ENCODE peak calls at places on chromosomes 12 and 14, in eight cellular contexts. One of them, this sample, is unnamed.

GRCh38 chr12:108567388-108567787 is 5.0 kb downstream of the ISCU start:
- DNase-seq in GM23338: no peak
- DNase-seq in SK-N-SH: no peak
- DNase-seq in HepG2: no peak
- DNase-seq in K562: no peak
- DNase-seq in HCT116: no peak
- DNase-seq in sigmoid colon: no peak
- DNase-seq in HL-60: no peak
- DNase-seq in this sample: no peak

GRCh38 chr14:28651148-28651547 is 115.4 kb upstream of the FOXG1 start:
- DNase-seq in HL-60: peak; percentile 17
- DNase-seq in GM23338: peak; percentile 32
- DNase-seq in HCT116: no peak
- DNase-seq in HepG2: no peak
- DNase-seq in sigmoid colon: no peak
- DNase-seq in K562: no peak
- DNase-seq in SK-N-SH: no peak
- DNase-seq in this sample: no peak

GRCh38 chr14:94062344-94062904 is 18.6 kb downstream of the DDX24 start:
- DNase-seq in GM23338: no peak
- DNase-seq in SK-N-SH: no peak
- DNase-seq in K562: no peak
- DNase-seq in HCT116: no peak
- DNase-seq in HL-60: no peak
- DNase-seq in sigmoid colon: no peak
- DNase-seq in HepG2: no peak
- DNase-seq in this sample: no peak

GRCh38 chr14:83994020-83994419 is 1535.9 kb upstream of the FLRT2 start:
- DNase-seq in HepG2: no peak
- DNase-seq in sigmoid colon: no peak
- DNase-seq in SK-N-SH: no peak
- DNase-seq in GM23338: no peak
- DNase-seq in HL-60: no peak
- DNase-seq in HCT116: no peak
- DNase-seq in K562: no peak
- DNase-seq in this sample: no peak

GRCh38 chr12:114703060-114703493 is 19.1 kb upstream of the TBX3 start:
- DNase-seq in GM23338: peak; percentile 63
- DNase-seq in HCT116: no peak
- DNase-seq in K562: no peak
- DNase-seq in HepG2: peak; percentile 46
- DNase-seq in SK-N-SH: no peak
- DNase-seq in HL-60: no peak
- DNase-seq in sigmoid colon: no peak
- DNase-seq in this sample: no peak

GRCh38 chr14:27725482-27725881 is 1041.1 kb upstream of the FOXG1 start:
- DNase-seq in K562: no peak
- DNase-seq in sigmoid colon: no peak
- DNase-seq in GM23338: no peak
- DNase-seq in SK-N-SH: no peak
- DNase-seq in HL-60: no peak
- DNase-seq in HepG2: no peak
- DNase-seq in HCT116: no peak
- DNase-seq in this sample: no peak

GRCh38 chr14:65600742-65601141 is 188.2 kb downstream of the FUT8 start:
- DNase-seq in K562: no peak
- DNase-seq in SK-N-SH: no peak
- DNase-seq in GM23338: no peak
- DNase-seq in HL-60: no peak
- DNase-seq in HepG2: no peak
- DNase-seq in HCT116: no peak
- DNase-seq in sigmoid colon: no peak
- DNase-seq in this sample: no peak

GRCh38 chr12:32051511-32052299 is 54.9 kb upstream of the BICD1 start:
- DNase-seq in K562: no peak
- DNase-seq in HCT116: peak; percentile 48
- DNase-seq in SK-N-SH: no peak
- DNase-seq in HL-60: no peak
- DNase-seq in sigmoid colon: no peak
- DNase-seq in GM23338: no peak
- DNase-seq in HepG2: no peak
- DNase-seq in this sample: no peak

GRCh38 chr14:101050901-101051490 is 147.5 kb upstream of the RTL1 start:
- DNase-seq in SK-N-SH: no peak
- DNase-seq in HL-60: no peak
- DNase-seq in HCT116: no peak
- DNase-seq in sigmoid colon: no peak
- DNase-seq in GM23338: no peak
- DNase-seq in HepG2: no peak
- DNase-seq in K562: no peak
- DNase-seq in this sample: no peak

GRCh38 chr12:47782372-47782770 is 9.3 kb downstream of the SLC48A1 start:
- DNase-seq in HL-60: no peak
- DNase-seq in sigmoid colon: peak; percentile 68
- DNase-seq in HepG2: no peak
- DNase-seq in SK-N-SH: no peak
- DNase-seq in K562: no peak
- DNase-seq in GM23338: no peak
- DNase-seq in HCT116: no peak
- DNase-seq in this sample: no peak

GRCh38 chr12:42326466-42327226 is 679 bp downstream of the PPHLN1 start:
- DNase-seq in HCT116: no peak
- DNase-seq in SK-N-SH: peak; percentile 32
- DNase-seq in HL-60: no peak
- DNase-seq in sigmoid colon: no peak
- DNase-seq in HepG2: peak; percentile 8
- DNase-seq in K562: peak; percentile 19
- DNase-seq in GM23338: no peak
- DNase-seq in this sample: no peak

GRCh38 chr12:84069699-84070098 is 842.9 kb downstream of the SLC6A15 start:
- DNase-seq in HepG2: no peak
- DNase-seq in SK-N-SH: no peak
- DNase-seq in HL-60: no peak
- DNase-seq in sigmoid colon: no peak
- DNase-seq in GM23338: no peak
- DNase-seq in HCT116: no peak
- DNase-seq in K562: no peak
- DNase-seq in this sample: no peak

GRCh38 chr12:47509398-47509851 is 196.4 kb downstream of the RPAP3 start:
- DNase-seq in sigmoid colon: no peak
- DNase-seq in HCT116: no peak
- DNase-seq in SK-N-SH: no peak
- DNase-seq in HL-60: no peak
- DNase-seq in K562: no peak
- DNase-seq in GM23338: no peak
- DNase-seq in HepG2: no peak
- DNase-seq in this sample: no peak

GRCh38 chr12:98939350-98939749 is 294.3 kb downstream of the APAF1 start:
- DNase-seq in SK-N-SH: peak; percentile 8
- DNase-seq in HepG2: peak; percentile 2
- DNase-seq in sigmoid colon: no peak
- DNase-seq in K562: no peak
- DNase-seq in HCT116: peak; percentile 22
- DNase-seq in HL-60: no peak
- DNase-seq in GM23338: peak; percentile 75
- DNase-seq in this sample: no peak

GRCh38 chr12:53552346-53553327 is 45.4 kb upstream of the NPFF start:
- DNase-seq in HepG2: no peak
- DNase-seq in GM23338: no peak
- DNase-seq in K562: no peak
- DNase-seq in HL-60: no peak
- DNase-seq in HCT116: no peak
- DNase-seq in SK-N-SH: no peak
- DNase-seq in sigmoid colon: no peak
- DNase-seq in this sample: no peak

GRCh38 chr12:21475552-21475951 is 25.9 kb downstream of the RECQL start:
- DNase-seq in SK-N-SH: no peak
- DNase-seq in GM23338: no peak
- DNase-seq in HepG2: no peak
- DNase-seq in K562: no peak
- DNase-seq in HCT116: no peak
- DNase-seq in sigmoid colon: no peak
- DNase-seq in HL-60: no peak
- DNase-seq in this sample: no peak

GRCh38 chr14:89011727-89012271 is 187.3 kb downstream of the TTC8 start:
- DNase-seq in HCT116: no peak
- DNase-seq in SK-N-SH: no peak
- DNase-seq in K562: no peak
- DNase-seq in GM23338: peak; percentile 47
- DNase-seq in HepG2: no peak
- DNase-seq in sigmoid colon: no peak
- DNase-seq in HL-60: no peak
- DNase-seq in this sample: no peak

GRCh38 chr14:59481407-59482119 is 2.6 kb downstream of the L3HYPDH start:
- DNase-seq in HCT116: no peak
- DNase-seq in SK-N-SH: no peak
- DNase-seq in K562: no peak
- DNase-seq in GM23338: no peak
- DNase-seq in HL-60: no peak
- DNase-seq in sigmoid colon: no peak
- DNase-seq in HepG2: peak; percentile 18
- DNase-seq in this sample: no peak
- TF ChIP-seq POLR2AphosphoS5 in HCT116: no peak
- TF ChIP-seq POLR2AphosphoS5 in SK-N-SH: no peak
- TF ChIP-seq POLR2AphosphoS5 in K562: no peak
- TF ChIP-seq POLR2AphosphoS5 in GM23338: no peak
- TF ChIP-seq POLR2AphosphoS5 in HL-60: no peak
- TF ChIP-seq POLR2AphosphoS5 in sigmoid colon: no peak
- TF ChIP-seq POLR2AphosphoS5 in HepG2: no peak
- TF ChIP-seq POLR2AphosphoS5 in this sample: no peak

DNA sequence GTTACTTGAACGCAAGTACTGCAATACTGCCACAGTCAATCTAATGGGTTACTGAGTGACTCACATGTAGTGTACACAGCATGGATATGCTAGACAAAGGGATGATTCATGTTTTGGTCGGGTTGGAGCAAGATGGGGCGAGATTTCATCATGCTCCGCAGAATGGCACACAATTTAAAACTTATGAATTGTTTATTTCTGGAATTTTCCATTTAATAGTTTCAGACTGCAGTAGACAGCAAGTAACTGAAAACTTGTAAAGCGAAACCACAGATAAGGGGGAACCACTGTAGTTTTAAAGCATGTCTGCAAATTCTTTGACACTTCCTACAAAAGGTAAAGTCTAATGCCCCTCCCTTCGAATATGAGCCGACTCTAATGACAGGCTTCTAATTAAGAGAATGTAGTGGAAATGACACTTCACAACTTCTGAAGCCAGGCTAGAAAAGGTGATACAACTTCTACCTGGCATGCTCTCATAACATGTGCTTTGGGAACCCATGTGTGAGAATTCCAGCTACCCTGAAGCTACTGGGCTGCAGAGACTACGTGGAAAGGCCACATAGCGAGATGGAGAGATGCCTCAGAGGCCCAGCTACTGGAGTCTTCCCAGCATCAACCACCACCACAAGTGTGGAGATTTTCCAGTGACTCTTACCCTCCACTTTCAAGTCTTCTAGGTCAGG is 13.9 kb upstream of the TCP11L2 start:
- DNase-seq in K562: no peak
- DNase-seq in GM23338: no peak
- DNase-seq in HepG2: peak; percentile 91
- DNase-seq in HCT116: peak; percentile 76
- DNase-seq in sigmoid colon: no peak
- DNase-seq in SK-N-SH: no peak
- DNase-seq in HL-60: no peak
- DNase-seq in this sample: no peak
- TF ChIP-seq POLR2AphosphoS5 in K562: no peak
- TF ChIP-seq POLR2AphosphoS5 in GM23338: no peak
- TF ChIP-seq POLR2AphosphoS5 in HepG2: no peak
- TF ChIP-seq POLR2AphosphoS5 in HCT116: peak; percentile 38
- TF ChIP-seq POLR2AphosphoS5 in sigmoid colon: no peak
- TF ChIP-seq POLR2AphosphoS5 in SK-N-SH: no peak
- TF ChIP-seq POLR2AphosphoS5 in HL-60: no peak
- TF ChIP-seq POLR2AphosphoS5 in this sample: no peak

GRCh38 chr14:49767473-49768300 is at the start of gene KLHDC2:
- DNase-seq in K562: peak; percentile 72
- DNase-seq in HCT116: peak; percentile 59
- DNase-seq in GM23338: peak; percentile 93
- DNase-seq in HL-60: peak; percentile 64
- DNase-seq in HepG2: peak; percentile 73
- DNase-seq in sigmoid colon: peak; percentile 93
- DNase-seq in SK-N-SH: peak; percentile 92
- DNase-seq in this sample: peak; percentile 70

GRCh38 chr14:49768301-49769121 is 558 bp downstream of the KLHDC2 start:
- DNase-seq in SK-N-SH: peak; percentile 67
- DNase-seq in HL-60: peak; percentile 24
- DNase-seq in HepG2: peak; percentile 70
- DNase-seq in K562: peak; percentile 41
- DNase-seq in sigmoid colon: peak; percentile 71
- DNase-seq in GM23338: peak; percentile 67
- DNase-seq in HCT116: peak; percentile 18
- DNase-seq in this sample: peak; percentile 30

GRCh38 chr14:49769171-49769570 is 1.2 kb downstream of the KLHDC2 start:
- DNase-seq in HCT116: no peak
- DNase-seq in GM23338: no peak
- DNase-seq in HepG2: peak; percentile 53
- DNase-seq in sigmoid colon: no peak
- DNase-seq in HL-60: no peak
- DNase-seq in K562: no peak
- DNase-seq in SK-N-SH: peak; percentile 12
- DNase-seq in this sample: no peak

GRCh38 chr14:49769581-49770211 is 1.7 kb downstream of the KLHDC2 start:
- DNase-seq in HCT116: no peak
- DNase-seq in SK-N-SH: no peak
- DNase-seq in K562: no peak
- DNase-seq in HepG2: no peak
- DNase-seq in sigmoid colon: no peak
- DNase-seq in HL-60: no peak
- DNase-seq in GM23338: no peak
- DNase-seq in this sample: no peak

DNA sequence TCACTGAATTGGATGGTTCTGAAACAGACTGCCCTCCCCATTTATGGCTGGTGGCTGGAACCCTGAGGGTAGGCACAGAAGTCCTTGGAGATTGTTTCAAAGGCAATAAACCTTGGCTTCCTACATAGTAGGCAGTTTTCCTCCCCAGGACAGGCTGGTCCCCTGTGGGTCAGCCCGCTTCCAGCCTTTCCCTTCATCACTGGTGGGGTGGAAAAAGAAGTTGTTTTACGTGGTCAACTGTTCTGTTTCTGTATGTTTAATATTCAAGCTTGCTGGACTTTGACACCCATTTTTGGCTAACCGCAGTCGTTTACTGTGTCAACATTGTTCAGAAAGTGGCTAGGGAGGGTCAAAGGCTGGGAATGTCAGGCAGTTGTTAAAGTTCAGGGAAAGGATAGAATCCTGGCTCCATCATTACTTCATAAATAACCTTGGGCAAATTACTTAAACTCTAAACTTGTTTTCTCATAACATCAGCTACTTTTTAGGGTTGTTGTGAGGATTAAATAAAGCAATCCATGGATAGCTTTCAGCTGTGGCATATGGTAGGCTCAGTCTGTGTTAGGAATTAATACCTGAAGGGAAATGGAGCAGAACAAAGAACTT is 2.4 kb downstream of the KLHDC2 start:
- DNase-seq in HL-60: no peak
- DNase-seq in sigmoid colon: no peak
- DNase-seq in K562: no peak
- DNase-seq in HepG2: peak; percentile 97
- DNase-seq in HCT116: no peak
- DNase-seq in SK-N-SH: no peak
- DNase-seq in GM23338: no peak
- DNase-seq in this sample: no peak
- TF ChIP-seq POLR2AphosphoS5 in HL-60: no peak
- TF ChIP-seq POLR2AphosphoS5 in sigmoid colon: no peak
- TF ChIP-seq POLR2AphosphoS5 in K562: no peak
- TF ChIP-seq POLR2AphosphoS5 in HepG2: peak; percentile 91
- TF ChIP-seq POLR2AphosphoS5 in HCT116: no peak
- TF ChIP-seq POLR2AphosphoS5 in SK-N-SH: peak; percentile 8
- TF ChIP-seq POLR2AphosphoS5 in GM23338: no peak
- TF ChIP-seq POLR2AphosphoS5 in this sample: no peak

GRCh38 chr12:92469837-92470236 is 233.0 kb upstream of the PLEKHG7 start:
- DNase-seq in K562: no peak
- DNase-seq in sigmoid colon: no peak
- DNase-seq in HCT116: no peak
- DNase-seq in HepG2: peak; percentile 1
- DNase-seq in SK-N-SH: no peak
- DNase-seq in GM23338: no peak
- DNase-seq in HL-60: no peak
- DNase-seq in this sample: no peak
- TF ChIP-seq POLR2AphosphoS5 in K562: no peak
- TF ChIP-seq POLR2AphosphoS5 in sigmoid colon: no peak
- TF ChIP-seq POLR2AphosphoS5 in HCT116: no peak
- TF ChIP-seq POLR2AphosphoS5 in HepG2: no peak
- TF ChIP-seq POLR2AphosphoS5 in SK-N-SH: no peak
- TF ChIP-seq POLR2AphosphoS5 in GM23338: no peak
- TF ChIP-seq POLR2AphosphoS5 in HL-60: no peak
- TF ChIP-seq POLR2AphosphoS5 in this sample: no peak

This sample was measured in GM12892.